ENCODE peak calls at places on chromosomes 3 and 15, in five cellular contexts. C is activated CD4-positive, alpha-beta T cell treated with anti-CD3 and anti-CD28 coated beads, Interleukin-2, amount 10 ng/mL, durations not matched to agents 7 days and 5 days; Y is HTR-8/SVneo; U is stromal cell of bone marrow; P is NCI-H2029. D is an unnamed sample.

GRCh38 chr3:52062499-52062898 is 6.1 kb upstream of the DUSP7 start:
- DNase-seq in C (no peak), Y (no peak), U (peak), P (no peak), D (peak)

GRCh38 chr3:71305246-71306206 is 278.0 kb downstream of the FOXP1 start:
- DNase-seq in C (peak), Y (peak), U (peak), P (no peak), D (peak)

GRCh38 chr3:54630111-54630623 is 297.7 kb downstream of the LRTM1 start:
- DNase-seq in C (no peak), Y (no peak), U (no peak), P (no peak), D (no peak)

GRCh38 chr15:34437687-34438086 is at the start of gene GOLGA8A:
- DNase-seq in C (peak), Y (peak), U (peak), P (peak), D (peak)

GRCh38 chr15:29695486-29696167 is 126.6 kb downstream of the TJP1 start:
- DNase-seq in C (no peak), Y (no peak), U (no peak), P (no peak), D (no peak)

GRCh38 chr3:128849776-128850542 is 29.5 kb upstream of the ACAD9 start:
- DNase-seq in C (no peak), Y (peak), U (peak), P (no peak), D (peak)

GRCh38 chr15:77654975-77655374 is 22.3 kb upstream of the LINGO1 start:
- DNase-seq in C (no peak), Y (peak), U (no peak), P (no peak), D (no peak)

GRCh38 chr3:184040010-184040409 is 8.5 kb downstream of the HTR3D start:
- DNase-seq in C (no peak), Y (peak), U (peak), P (peak), D (peak)

GRCh38 chr3:50221413-50222168 is 14.4 kb upstream of the GNAI2 start:
- DNase-seq in C (no peak), Y (no peak), U (no peak), P (no peak), D (no peak)

GRCh38 chr3:186108106-186108940 is 566 bp downstream of the ETV5 start:
- DNase-seq in C (peak), Y (peak), U (no peak), P (no peak), D (peak)

GRCh38 chr15:39393575-39394335 is 187.1 kb upstream of the THBS1 start:
- DNase-seq in C (no peak), Y (no peak), U (no peak), P (no peak), D (no peak)

GRCh38 chr3:53518495-53518981 is 24.1 kb downstream of the CACNA1D start:
- DNase-seq in C (no peak), Y (no peak), U (no peak), P (no peak), D (peak)

GRCh38 chr3:147680820-147681488 is 271.8 kb downstream of the ZIC1 start:
- DNase-seq in C (no peak), Y (no peak), U (no peak), P (no peak), D (no peak)

GRCh38 chr3:169389211-169389924 is 274.1 kb downstream of the MECOM start:
- DNase-seq in C (no peak), Y (no peak), U (no peak), P (no peak), D (no peak)

GRCh38 chr15:74203914-74204431 is 1.4 kb upstream of the STRA6 start:
- DNase-seq in C (no peak), Y (peak), U (peak), P (no peak), D (peak)

D was measured in adipocyte.